ENCODE peak calls at places on chromosomes 2 and 18, in seven cellular contexts. One of them, this sample, is unnamed.

GRCh38 chr2:20179755-20180594 is 45.0 kb downstream of the SDC1 start:
- DNase-seq in SK-N-SH: peak
- DNase-seq in H1: no peak
- DNase-seq in HepG2: peak
- DNase-seq in GM12878: no peak
- DNase-seq in K562: peak
- DNase-seq in HCT116: no peak
- DNase-seq in this sample: no peak

GRCh38 chr2:101307950-101308431 is 510 bp downstream of the RNF149 start:
- DNase-seq in HepG2: no peak
- DNase-seq in H1: peak
- DNase-seq in HCT116: no peak
- DNase-seq in GM12878: no peak
- DNase-seq in SK-N-SH: no peak
- DNase-seq in K562: no peak
- DNase-seq in this sample: peak

GRCh38 chr18:72991379-72991778 is 123.6 kb upstream of the NETO1 start:
- DNase-seq in GM12878: no peak
- DNase-seq in SK-N-SH: no peak
- DNase-seq in HCT116: no peak
- DNase-seq in H1: no peak
- DNase-seq in K562: no peak
- DNase-seq in HepG2: no peak
- DNase-seq in this sample: no peak

GRCh38 chr2:223644116-223644515 is 42.0 kb upstream of the SCG2 start:
- DNase-seq in SK-N-SH: no peak
- DNase-seq in H1: no peak
- DNase-seq in HepG2: no peak
- DNase-seq in HCT116: no peak
- DNase-seq in K562: no peak
- DNase-seq in GM12878: no peak
- DNase-seq in this sample: no peak

GRCh38 chr2:198597648-198598047 is 793.3 kb downstream of the PLCL1 start:
- DNase-seq in HCT116: no peak
- DNase-seq in GM12878: no peak
- DNase-seq in H1: no peak
- DNase-seq in SK-N-SH: no peak
- DNase-seq in HepG2: no peak
- DNase-seq in K562: no peak
- DNase-seq in this sample: no peak

GRCh38 chr18:78658531-78658930 is 321.1 kb upstream of the SALL3 start:
- DNase-seq in SK-N-SH: no peak
- DNase-seq in K562: no peak
- DNase-seq in HCT116: no peak
- DNase-seq in H1: no peak
- DNase-seq in GM12878: no peak
- DNase-seq in HepG2: no peak
- DNase-seq in this sample: no peak

GRCh38 chr2:178455947-178456346 is 4.8 kb downstream of the PJVK start:
- DNase-seq in GM12878: no peak
- DNase-seq in HepG2: no peak
- DNase-seq in H1: no peak
- DNase-seq in SK-N-SH: no peak
- DNase-seq in HCT116: no peak
- DNase-seq in K562: no peak
- DNase-seq in this sample: no peak

GRCh38 chr2:64939332-64939917 is 49.8 kb upstream of the SLC1A4 start:
- DNase-seq in GM12878: peak
- DNase-seq in HepG2: no peak
- DNase-seq in SK-N-SH: peak
- DNase-seq in K562: no peak
- DNase-seq in H1: no peak
- DNase-seq in HCT116: no peak
- DNase-seq in this sample: no peak

GRCh38 chr18:23165271-23165670 is 30.0 kb downstream of the CABLES1 start:
- DNase-seq in K562: no peak
- DNase-seq in GM12878: no peak
- DNase-seq in H1: no peak
- DNase-seq in HepG2: no peak
- DNase-seq in HCT116: no peak
- DNase-seq in SK-N-SH: no peak
- DNase-seq in this sample: no peak

GRCh38 chr2:234952270-234953115 is 676 bp downstream of the SH3BP4 start:
- DNase-seq in H1: peak
- DNase-seq in GM12878: no peak
- DNase-seq in HCT116: no peak
- DNase-seq in K562: no peak
- DNase-seq in HepG2: no peak
- DNase-seq in SK-N-SH: peak
- DNase-seq in this sample: peak

GRCh38 chr2:32742381-32742780 is 114.5 kb downstream of the TTC27 start:
- DNase-seq in HCT116: no peak
- DNase-seq in H1: no peak
- DNase-seq in HepG2: no peak
- DNase-seq in GM12878: no peak
- DNase-seq in K562: no peak
- DNase-seq in SK-N-SH: no peak
- DNase-seq in this sample: no peak

GRCh38 chr18:3948958-3949357 is 499.0 kb downstream of the TGIF1 start:
- DNase-seq in SK-N-SH: no peak
- DNase-seq in GM12878: no peak
- DNase-seq in HepG2: no peak
- DNase-seq in H1: no peak
- DNase-seq in K562: no peak
- DNase-seq in HCT116: no peak
- DNase-seq in this sample: no peak

DNA sequence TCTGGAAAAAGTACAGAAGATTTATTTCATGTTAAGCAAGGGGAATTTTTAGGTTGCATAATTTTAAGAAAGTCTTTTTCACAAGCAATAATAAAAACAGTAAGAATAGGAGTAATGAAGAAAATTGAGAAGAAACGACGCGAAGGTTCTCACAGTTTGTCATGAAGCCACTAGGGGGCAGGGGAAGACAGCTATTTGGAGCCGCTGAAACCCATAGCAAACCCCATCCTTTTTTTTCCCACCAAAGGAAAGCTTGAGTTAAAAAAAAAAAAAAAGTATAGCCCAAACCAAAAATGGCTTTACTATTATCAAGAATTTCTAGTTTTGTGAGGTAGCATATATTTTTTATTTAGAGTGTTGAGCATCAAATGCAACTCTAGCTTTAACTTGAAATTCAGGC is 300.9 kb downstream of the PHLPP1 start:
- DNase-seq in K562: peak
- DNase-seq in GM12878: peak
- DNase-seq in HepG2: peak
- DNase-seq in SK-N-SH: peak
- DNase-seq in HCT116: peak
- DNase-seq in H1: peak
- DNase-seq in this sample: no peak
- TF ChIP-seq JUND in K562: no peak
- TF ChIP-seq JUND in GM12878: no peak
- TF ChIP-seq JUND in HepG2: no peak
- TF ChIP-seq JUND in SK-N-SH: no peak
- TF ChIP-seq JUND in HCT116: no peak
- TF ChIP-seq JUND in H1: no peak
- TF ChIP-seq JUND in this sample: no peak

GRCh38 chr2:78979380-78980238 is 45.9 kb upstream of the REG3G start:
- DNase-seq in K562: peak
- DNase-seq in SK-N-SH: peak
- DNase-seq in H1: peak
- DNase-seq in HCT116: no peak
- DNase-seq in GM12878: no peak
- DNase-seq in HepG2: peak
- DNase-seq in this sample: peak
- TF ChIP-seq JUND in K562: no peak
- TF ChIP-seq JUND in SK-N-SH: no peak
- TF ChIP-seq JUND in H1: no peak
- TF ChIP-seq JUND in HCT116: no peak
- TF ChIP-seq JUND in GM12878: no peak
- TF ChIP-seq JUND in HepG2: no peak
- TF ChIP-seq JUND in this sample: no peak

GRCh38 chr2:27703638-27704341 is 40.1 kb downstream of the SLC4A1AP start:
- DNase-seq in SK-N-SH: peak
- DNase-seq in K562: peak
- DNase-seq in HCT116: peak
- DNase-seq in HepG2: peak
- DNase-seq in GM12878: peak
- DNase-seq in H1: peak
- DNase-seq in this sample: peak
- TF ChIP-seq JUND in SK-N-SH: no peak
- TF ChIP-seq JUND in K562: no peak
- TF ChIP-seq JUND in HCT116: no peak
- TF ChIP-seq JUND in HepG2: no peak
- TF ChIP-seq JUND in GM12878: no peak
- TF ChIP-seq JUND in H1: no peak
- TF ChIP-seq JUND in this sample: no peak

GRCh38 chr2:133884739-133885381 is 316.6 kb upstream of the NCKAP5 start:
- DNase-seq in HepG2: peak
- DNase-seq in SK-N-SH: peak
- DNase-seq in H1: peak
- DNase-seq in GM12878: no peak
- DNase-seq in HCT116: no peak
- DNase-seq in K562: no peak
- DNase-seq in this sample: peak

GRCh38 chr2:133886735-133887675 is 318.7 kb upstream of the NCKAP5 start:
- DNase-seq in HepG2: peak
- DNase-seq in K562: peak
- DNase-seq in SK-N-SH: peak
- DNase-seq in H1: peak
- DNase-seq in GM12878: peak
- DNase-seq in HCT116: peak
- DNase-seq in this sample: peak

GRCh38 chr2:133887676-133888040 is 319.4 kb upstream of the NCKAP5 start:
- DNase-seq in GM12878: no peak
- DNase-seq in HepG2: no peak
- DNase-seq in HCT116: no peak
- DNase-seq in K562: no peak
- DNase-seq in H1: no peak
- DNase-seq in SK-N-SH: no peak
- DNase-seq in this sample: peak

GRCh38 chr2:133888107-133888506 is 319.8 kb upstream of the NCKAP5 start:
- DNase-seq in HepG2: no peak
- DNase-seq in K562: no peak
- DNase-seq in SK-N-SH: no peak
- DNase-seq in GM12878: no peak
- DNase-seq in H1: no peak
- DNase-seq in HCT116: no peak
- DNase-seq in this sample: no peak

DNA sequence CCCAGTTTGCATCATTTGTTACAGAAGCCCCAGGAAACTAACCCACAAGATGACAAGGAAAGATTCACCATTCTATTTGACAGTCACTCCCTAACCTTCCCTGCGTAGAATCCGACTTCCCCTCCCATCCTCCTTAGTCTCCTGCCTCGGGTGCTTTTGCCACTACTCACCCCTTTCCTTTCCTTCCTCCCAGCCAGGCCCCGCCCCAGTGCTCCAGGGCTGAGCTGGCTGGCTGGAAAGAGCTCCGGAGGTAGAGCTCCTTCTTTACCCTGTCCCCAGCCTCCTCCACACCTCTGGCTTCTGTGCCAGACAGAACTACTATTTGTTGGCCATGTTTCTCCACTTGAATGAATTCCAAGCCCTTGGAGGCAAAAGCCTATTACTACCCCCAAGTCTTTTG is 317.6 kb upstream of the NCKAP5 start:
- DNase-seq in HCT116: no peak
- DNase-seq in H1: no peak
- DNase-seq in HepG2: no peak
- DNase-seq in K562: no peak
- DNase-seq in SK-N-SH: no peak
- DNase-seq in GM12878: no peak
- DNase-seq in this sample: no peak
- TF ChIP-seq JUND in HCT116: no peak
- TF ChIP-seq JUND in H1: no peak
- TF ChIP-seq JUND in HepG2: no peak
- TF ChIP-seq JUND in K562: no peak
- TF ChIP-seq JUND in SK-N-SH: no peak
- TF ChIP-seq JUND in GM12878: no peak
- TF ChIP-seq JUND in this sample: no peak

GRCh38 chr2:170815311-170815710 is 1.4 kb upstream of the GAD1 start:
- DNase-seq in H1: no peak
- DNase-seq in HepG2: no peak
- DNase-seq in GM12878: no peak
- DNase-seq in SK-N-SH: no peak
- DNase-seq in HCT116: no peak
- DNase-seq in K562: no peak
- DNase-seq in this sample: no peak

GRCh38 chr2:170815746-170816498 is 765 bp upstream of the GAD1 start:
- DNase-seq in HepG2: peak
- DNase-seq in HCT116: peak
- DNase-seq in SK-N-SH: peak
- DNase-seq in K562: peak
- DNase-seq in GM12878: no peak
- DNase-seq in H1: peak
- DNase-seq in this sample: peak

GRCh38 chr2:170814551-170815245 is 2.0 kb upstream of the GAD1 start:
- DNase-seq in K562: no peak
- DNase-seq in H1: peak
- DNase-seq in HCT116: no peak
- DNase-seq in HepG2: no peak
- DNase-seq in GM12878: no peak
- DNase-seq in SK-N-SH: no peak
- DNase-seq in this sample: no peak

GRCh38 chr2:170813611-170814550 is 2.8 kb upstream of the GAD1 start:
- DNase-seq in K562: peak
- DNase-seq in SK-N-SH: no peak
- DNase-seq in HepG2: peak
- DNase-seq in H1: peak
- DNase-seq in HCT116: no peak
- DNase-seq in GM12878: no peak
- DNase-seq in this sample: peak

GRCh38 chr2:170812716-170813585 is 3.7 kb upstream of the GAD1 start:
- DNase-seq in H1: peak
- DNase-seq in HCT116: peak
- DNase-seq in GM12878: no peak
- DNase-seq in K562: peak
- DNase-seq in HepG2: peak
- DNase-seq in SK-N-SH: peak
- DNase-seq in this sample: no peak
- TF ChIP-seq JUND in H1: no peak
- TF ChIP-seq JUND in HCT116: no peak
- TF ChIP-seq JUND in GM12878: no peak
- TF ChIP-seq JUND in K562: no peak
- TF ChIP-seq JUND in HepG2: no peak
- TF ChIP-seq JUND in SK-N-SH: no peak
- TF ChIP-seq JUND in this sample: no peak

DNA sequence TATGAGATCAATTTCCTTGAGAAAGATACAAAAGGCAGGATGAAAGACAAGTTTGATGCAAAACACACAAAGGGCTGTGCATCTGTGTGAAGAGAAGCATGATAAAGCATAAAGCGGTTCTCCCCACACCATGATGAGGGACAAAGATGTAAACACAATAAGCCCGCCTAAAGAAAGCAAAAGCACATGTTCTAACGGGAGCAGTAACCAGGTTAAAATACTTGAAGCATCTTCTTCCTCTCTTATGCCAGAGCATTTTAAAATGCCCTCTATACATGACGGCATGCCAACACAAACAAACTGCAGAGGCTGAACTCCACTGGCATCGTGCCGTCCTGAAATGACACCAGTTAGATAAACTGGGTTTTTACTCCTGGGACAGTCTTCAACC is 89.8 kb downstream of the CDH2 start:
- DNase-seq in GM12878: no peak
- DNase-seq in HCT116: no peak
- DNase-seq in SK-N-SH: peak
- DNase-seq in HepG2: peak
- DNase-seq in H1: no peak
- DNase-seq in K562: no peak
- DNase-seq in this sample: peak
- TF ChIP-seq JUND in GM12878: no peak
- TF ChIP-seq JUND in HCT116: no peak
- TF ChIP-seq JUND in SK-N-SH: no peak
- TF ChIP-seq JUND in HepG2: no peak
- TF ChIP-seq JUND in H1: no peak
- TF ChIP-seq JUND in K562: no peak
- TF ChIP-seq JUND in this sample: no peak